ENCODE peak calls at places on chromosomes 13 and 19, in four cellular contexts. W is body of pancreas; D is CD4-positive, alpha-beta memory T cell; U is thoracic aorta. X is an unnamed sample.

GRCh38 chr13:53501387-53501786 is 472.8 kb downstream of the OLFM4 start:
- DNase-seq in D (no peak), U (no peak), W (no peak), X (no peak)

GRCh38 chr13:35143123-35143522 is 201.1 kb downstream of the NBEA start:
- DNase-seq in W (no peak), U (no peak), D (no peak), X (no peak)

GRCh38 chr19:6198896-6199239 is 63.4 kb downstream of the ACSBG2 start:
- DNase-seq in U (no peak), W (no peak), D (no peak), X (no peak)

GRCh38 chr13:32125221-32125621 is 93.6 kb downstream of the FRY start:
- DNase-seq in W (no peak), D (no peak), U (no peak), X (no peak)

GRCh38 chr13:101218484-101218883 is 197.8 kb downstream of the NALCN start:
- DNase-seq in D (no peak), W (no peak), U (no peak), X (peak; percentile 8)

GRCh38 chr19:33448159-33448516 is 73.5 kb downstream of the PEPD start:
- DNase-seq in W (no peak), U (no peak), D (no peak), X (no peak)

GRCh38 chr13:112333756-112334543 is 42.2 kb upstream of the SPACA7 start:
- DNase-seq in W (no peak), D (no peak), U (no peak), X (no peak)

GRCh38 chr13:45511310-45512147 is 46.8 kb downstream of the COG3 start:
- DNase-seq in U (no peak), W (no peak), D (peak; percentile 65), X (no peak)

GRCh38 chr13:44649834-44650233 is 73.7 kb upstream of the TSC22D1 start:
- DNase-seq in D (no peak), W (no peak), U (no peak), X (no peak)

GRCh38 chr13:97165527-97166425 is 56.4 kb upstream of the MBNL2 start:
- DNase-seq in W (no peak), U (no peak), D (no peak), X (no peak)

GRCh38 chr13:66803013-66803739 is 427.0 kb downstream of the PCDH9 start:
- DNase-seq in D (no peak), U (no peak), W (no peak), X (no peak)

GRCh38 chr13:28229522-28229921 is 91.2 kb downstream of the PAN3 start:
- DNase-seq in D (no peak), W (no peak), U (no peak), X (no peak)

GRCh38 chr19:2477141-2477710 is 1.3 kb downstream of the GADD45B start:
- DNase-seq in W (peak; percentile 48), D (no peak), U (no peak), X (no peak)

GRCh38 chr19:55069137-55069858 is 6.3 kb upstream of the RDH13 start:
- DNase-seq in U (no peak), D (no peak), W (peak; percentile 47), X (peak; percentile 95)

GRCh38 chr19:19362075-19362474 is 41.4 kb downstream of the MAU2 start:
- DNase-seq in U (no peak), D (no peak), W (no peak), X (no peak)

GRCh38 chr13:110293649-110294048 is 13.3 kb downstream of the COL4A1 start:
- DNase-seq in W (no peak), D (no peak), U (no peak), X (no peak)

GRCh38 chr19:34220472-34221063 is 33.8 kb upstream of the GARRE1 start:
- DNase-seq in D (peak; percentile 55), U (peak; percentile 47), W (peak; percentile 73), X (no peak)

GRCh38 chr13:76516013-76516412 is 370.2 kb downstream of the KCTD12 start:
- DNase-seq in D (no peak), W (no peak), U (no peak), X (no peak)

GRCh38 chr19:39038098-39038497 is 5.7 kb upstream of the FBXO27 start:
- DNase-seq in U (no peak), W (peak; percentile 59), D (no peak), X (no peak)

GRCh38 chr13:44694842-44695241 is 118.7 kb upstream of the TSC22D1 start:
- DNase-seq in W (no peak), D (no peak), U (no peak), X (no peak)

GRCh38 chr19:28634031-28634328 is 579.0 kb downstream of the UQCRFS1 start:
- DNase-seq in D (no peak), U (no peak), W (no peak), X (no peak)

GRCh38 chr19:46618670-46619231 is 6.1 kb downstream of the PTGIR start:
- DNase-seq in D (no peak), W (peak; percentile 78), U (no peak), X (no peak)

GRCh38 chr19:45717983-45718650 is 12.6 kb downstream of the FBXO46 start:
- DNase-seq in D (no peak), U (no peak), W (peak; percentile 33), X (no peak)

GRCh38 chr13:48252176-48252575 is 19.2 kb downstream of the ITM2B start:
- DNase-seq in U (no peak), D (no peak), W (no peak), X (no peak)

GRCh38 chr19:55070755-55071502 is 4.7 kb upstream of the EPS8L1 start:
- DNase-seq in U (no peak), D (no peak), W (no peak), X (peak; percentile 87)

GRCh38 chr19:48413879-48414623 is 20.6 kb downstream of the GRIN2D start:
- DNase-seq in D (no peak), W (no peak), U (no peak), X (no peak)

GRCh38 chr13:50911051-50911690 is 1.6 kb downstream of the RNASEH2B start:
- DNase-seq in W (no peak), D (no peak), U (no peak), X (no peak)

GRCh38 chr19:38377052-38377451 is 2.7 kb downstream of the PSMD8 start:
- DNase-seq in W (no peak), U (no peak), D (no peak), X (no peak)

GRCh38 chr13:105220063-105220462 is 1315.4 kb downstream of the EFNB2 start:
- DNase-seq in W (no peak), D (no peak), U (no peak), X (no peak)

GRCh38 chr19:50793558-50794065 is 3.4 kb downstream of the ACP4 start:
- DNase-seq in U (no peak), D (no peak), W (no peak), X (no peak)

GRCh38 chr13:57507752-57508463 is 123.6 kb upstream of the PCDH17 start:
- DNase-seq in D (no peak), U (no peak), W (no peak), X (no peak)

GRCh38 chr13:43431279-43431678 is 355.5 kb downstream of the ENOX1 start:
- DNase-seq in D (no peak), U (no peak), W (no peak), X (no peak)

GRCh38 chr13:28147489-28147888 is 9.1 kb downstream of the PAN3 start:
- DNase-seq in U (no peak), W (no peak), D (no peak), X (no peak)

GRCh38 chr13:107373551-107373950 is 805.6 kb upstream of the ARGLU1 start:
- DNase-seq in D (no peak), W (no peak), U (no peak), X (no peak)

GRCh38 chr19:3275068-3275582 is 50.7 kb downstream of the CELF5 start:
- DNase-seq in U (no peak), W (peak; percentile 25), D (peak; percentile 16), X (no peak)

GRCh38 chr13:110387451-110388140 is 80.5 kb downstream of the COL4A2 start:
- DNase-seq in W (no peak), D (no peak), U (peak; percentile 56), X (no peak)

GRCh38 chr19:41930322-41930722 is 2.1 kb upstream of the ERFL start:
- DNase-seq in U (no peak), D (no peak), W (no peak), X (no peak)

DNA sequence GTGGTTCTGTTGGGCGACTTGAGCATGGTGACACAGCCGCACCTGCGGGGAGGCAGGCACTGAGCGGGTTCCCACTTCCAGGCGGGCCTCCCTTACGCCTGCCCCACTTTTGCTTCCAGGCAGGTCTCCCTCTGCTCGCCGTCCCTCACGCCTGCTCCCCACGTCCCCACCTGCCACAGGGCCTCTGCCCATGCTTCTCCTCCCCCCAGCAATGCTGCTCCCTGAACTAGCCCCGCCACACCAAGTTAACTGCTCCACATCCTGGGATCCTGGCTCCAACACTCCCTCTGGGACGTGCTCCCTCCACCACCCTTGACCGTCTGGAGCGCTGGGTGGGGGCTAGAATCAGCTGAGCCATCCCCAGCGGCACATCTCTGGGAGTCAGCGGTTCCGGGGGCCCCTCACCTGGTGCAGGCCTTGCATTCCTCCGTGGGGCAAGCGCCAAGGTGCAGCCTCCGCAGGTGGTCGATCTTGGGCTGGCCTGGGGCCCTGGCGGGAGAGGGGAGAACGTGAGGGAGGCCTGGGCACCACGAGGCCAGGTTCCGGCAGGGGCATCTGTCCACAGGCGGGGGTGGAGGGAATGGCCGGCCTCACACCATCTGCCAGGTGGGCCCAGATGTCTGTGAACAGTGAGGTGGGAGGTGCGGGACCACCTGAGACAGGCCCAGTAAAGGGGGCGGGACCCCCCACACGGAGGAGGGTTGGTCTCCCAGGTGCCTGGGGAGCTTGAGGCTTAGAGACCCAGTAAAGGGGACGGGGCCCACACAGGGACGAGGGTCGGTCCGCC is 9.2 kb downstream of the CFD start:
- DNase-seq in W (no peak), D (no peak), U (no peak), X (no peak)
- H3K27ac ChIP-seq in W (no peak overlapping the region), D (no peak overlapping the region), U (peak overlapping the region; percentile 66), X (peak overlapping the region; percentile 46)

GRCh38 chr19:40550951-40551350 is 25.7 kb upstream of the SHKBP1 start:
- DNase-seq in U (no peak), D (no peak), W (no peak), X (no peak)

GRCh38 chr19:40552848-40553247 is 23.8 kb upstream of the SHKBP1 start:
- DNase-seq in D (no peak), W (no peak), U (no peak), X (no peak)

GRCh38 chr19:40553885-40554857 is 22.5 kb upstream of the SHKBP1 start:
- DNase-seq in U (no peak), D (no peak), W (no peak), X (no peak)

GRCh38 chr19:40549007-40549708 is 27.5 kb upstream of the SHKBP1 start:
- DNase-seq in D (peak; percentile 61), W (peak; percentile 64), U (no peak), X (no peak)
- H3K27ac ChIP-seq in D (no peak overlapping the region), W (no peak overlapping the region), U (no peak overlapping the region), X (no peak overlapping the region)

DNA sequence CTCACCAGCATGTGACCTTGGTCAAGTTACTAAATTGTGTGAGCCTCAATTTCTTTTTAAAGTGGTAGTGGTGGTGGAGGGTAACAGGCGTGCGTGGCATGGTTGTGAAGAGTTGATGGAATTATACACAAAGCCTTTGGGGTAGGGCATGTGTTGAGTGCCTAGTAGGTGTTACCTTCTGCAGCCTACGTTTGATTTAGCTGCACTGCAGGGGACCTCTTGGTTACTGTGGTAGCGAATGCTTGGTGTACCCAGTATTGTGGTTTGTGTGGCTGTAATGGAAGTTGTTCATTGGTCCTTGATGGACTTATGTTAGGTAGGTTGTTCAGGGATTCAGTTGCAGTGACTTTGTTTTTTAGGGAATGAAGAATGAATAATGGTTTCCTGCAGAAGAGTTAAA is 24.6 kb downstream of the PRAM1 start:
- DNase-seq in W (no peak), U (no peak), D (no peak), X (no peak)
- H3K27ac ChIP-seq in W (no peak overlapping the region), U (no peak overlapping the region), D (no peak overlapping the region), X (no peak overlapping the region)

DNA sequence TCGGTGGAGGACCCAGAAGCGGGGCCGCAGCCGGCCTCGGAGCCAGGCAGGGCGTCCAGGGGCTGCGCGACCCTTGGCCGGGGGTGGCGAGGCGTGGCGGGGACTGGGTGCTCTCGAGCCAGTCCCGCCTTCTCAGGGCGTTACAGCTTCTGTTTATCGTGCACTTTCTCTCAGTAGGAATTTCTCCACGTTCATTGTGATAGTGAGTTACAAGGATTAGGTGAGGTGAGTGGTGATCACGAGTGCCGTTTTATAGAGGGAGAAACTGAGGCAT is 589 bp downstream of the AP1M1 start:
- DNase-seq in D (no peak), W (no peak), U (no peak), X (no peak)
- H3K27ac ChIP-seq in D (peak overlapping the region; percentile 90), W (peak overlapping the region; percentile 75), U (peak overlapping the region; percentile 50), X (peak overlapping the region; percentile 69)